ENCODE peak calls at places on chromosome 22, in nine cellular contexts. E, H, O, T, I, F, U, L and P are unnamed samples.

GRCh38 chr22:24503851-24504170 is 8.7 kb downstream of the UPB1 start:
- DNase-seq in U (no peak), H (no peak), T (no peak), L (no peak), O (no peak), E (no peak), I (no peak), F (no peak), P (no peak)

GRCh38 chr22:32745251-32745995 is 56.1 kb upstream of the TIMP3 start:
- DNase-seq in L (peak; percentile 39), E (no peak), H (peak; percentile 15), U (no peak), I (peak; percentile 35), F (no peak), T (no peak), O (no peak), P (no peak)

GRCh38 chr22:39374801-39375200 is 24.8 kb upstream of the TAB1 start:
- DNase-seq in E (no peak), I (no peak), H (no peak), O (no peak), L (no peak), U (no peak), F (no peak), T (no peak), P (no peak)

GRCh38 chr22:39039306-39040126 is 1.1 kb upstream of the APOBEC3F start:
- DNase-seq in F (no peak), I (no peak), U (no peak), E (no peak), L (no peak), O (no peak), H (no peak), T (no peak), P (no peak)

GRCh38 chr22:44823396-44823795 is 71.0 kb downstream of the ARHGAP8 start:
- DNase-seq in U (no peak), T (no peak), F (peak; percentile 10), L (no peak), H (no peak), E (no peak), O (no peak), I (no peak), P (peak; percentile 33)

GRCh38 chr22:27726726-27727449 is 74.7 kb downstream of the MN1 start:
- DNase-seq in H (no peak), E (peak; percentile 90), T (peak; percentile 77), L (peak; percentile 28), U (no peak), O (no peak), I (peak; percentile 44), F (peak; percentile 61), P (peak; percentile 88)

GRCh38 chr22:42633013-42633412 is 7.4 kb downstream of the ATP5MGL start:
- DNase-seq in E (no peak), T (no peak), F (no peak), H (no peak), I (no peak), O (no peak), U (no peak), L (no peak), P (no peak)

GRCh38 chr22:45785458-45785857 is 113.8 kb downstream of the ATXN10 start:
- DNase-seq in F (no peak), H (no peak), U (no peak), E (no peak), L (peak; percentile 61), I (no peak), O (no peak), T (peak; percentile 60), P (no peak)

GRCh38 chr22:37212174-37212906 is at the start of gene SSTR3:
- DNase-seq in F (no peak), T (no peak), O (no peak), U (no peak), I (peak; percentile 59), L (peak; percentile 46), H (peak; percentile 53), E (no peak), P (peak; percentile 36)

GRCh38 chr22:18091478-18091877 is 13.7 kb downstream of the PEX26 start:
- DNase-seq in O (no peak), U (no peak), H (no peak), T (no peak), E (no peak), I (no peak), L (no peak), F (no peak), P (no peak)

GRCh38 chr22:18090286-18090685 is 12.5 kb downstream of the PEX26 start:
- DNase-seq in F (no peak), H (no peak), O (no peak), E (no peak), T (no peak), I (no peak), U (no peak), L (no peak), P (no peak)

GRCh38 chr22:18088825-18089568 is 11.2 kb downstream of the PEX26 start:
- DNase-seq in T (no peak), H (no peak), L (peak; percentile 52), F (no peak), I (no peak), U (no peak), E (no peak), O (no peak), P (no peak)

GRCh38 chr22:18093661-18094060 is 15.9 kb downstream of the PEX26 start:
- DNase-seq in O (no peak), I (no peak), T (no peak), H (no peak), L (no peak), U (no peak), E (no peak), F (no peak), P (no peak)

DNA sequence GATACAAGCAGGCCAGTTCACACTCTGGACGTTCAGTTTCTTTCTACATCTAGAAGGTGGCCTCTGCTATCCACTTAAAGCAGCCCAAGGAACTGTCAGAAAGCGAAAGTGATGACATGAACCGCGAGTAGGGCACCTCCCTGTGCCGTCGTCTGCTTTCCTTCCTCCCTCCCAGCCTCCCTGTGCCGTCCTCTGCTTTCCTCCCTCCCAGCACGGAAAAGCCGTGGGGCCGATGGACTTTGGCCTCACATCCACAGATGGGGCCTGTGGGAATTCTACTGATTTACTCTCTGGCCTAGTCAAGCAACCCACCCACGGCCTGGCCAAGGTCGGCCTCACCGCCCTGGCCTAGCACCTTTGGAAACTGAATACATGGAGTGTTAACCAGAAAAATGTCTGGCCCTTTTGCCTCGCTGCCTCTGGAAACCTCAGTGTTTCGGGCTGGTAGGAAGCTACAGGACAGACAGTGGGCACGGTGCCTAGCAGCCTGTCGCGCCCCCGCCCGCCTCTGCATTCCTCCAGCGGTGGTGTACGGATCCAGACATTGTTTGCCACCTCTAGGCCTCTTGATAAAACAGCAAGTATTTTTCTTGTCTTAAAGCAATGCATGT is 14.2 kb downstream of the PEX26 start:
- DNase-seq in I (no peak), F (peak; percentile 87), H (peak; percentile 23), O (no peak), L (peak; percentile 78), T (no peak), U (no peak), E (no peak), P (no peak)
- TF ChIP-seq CTCF in I (no peak), F (no peak), H (peak; percentile 21), O (no peak), L (peak; percentile 42), T (no peak), U (no peak), E (no peak), P (no peak)

DNA sequence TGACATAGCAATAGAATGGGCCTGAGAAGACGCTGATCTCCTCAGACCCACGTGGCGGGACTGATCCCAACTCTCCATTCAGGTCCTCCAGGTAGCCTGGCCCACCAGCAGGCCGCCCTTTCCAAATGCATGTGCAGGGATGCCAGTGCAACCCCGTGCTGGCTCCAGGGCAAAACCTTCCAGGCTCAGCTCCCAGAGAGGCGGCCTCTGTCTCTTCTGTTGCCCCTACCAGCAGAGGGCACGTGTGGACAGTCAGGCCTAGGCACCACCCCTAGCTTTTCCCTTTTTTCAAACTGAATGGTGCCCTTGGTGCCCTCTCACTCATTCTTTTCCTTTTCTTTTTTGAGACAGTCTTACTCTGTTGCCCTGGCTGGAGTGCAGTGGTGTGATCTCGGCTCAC is 121.7 kb downstream of the OSBP2 start:
- DNase-seq in F (no peak), O (no peak), H (no peak), T (no peak), I (peak; percentile 48), L (no peak), U (no peak), E (no peak), P (no peak)
- TF ChIP-seq CTCF in F (no peak), O (no peak), H (no peak), T (no peak), I (peak; percentile 33), L (no peak), U (no peak), E (no peak), P (no peak)

DNA sequence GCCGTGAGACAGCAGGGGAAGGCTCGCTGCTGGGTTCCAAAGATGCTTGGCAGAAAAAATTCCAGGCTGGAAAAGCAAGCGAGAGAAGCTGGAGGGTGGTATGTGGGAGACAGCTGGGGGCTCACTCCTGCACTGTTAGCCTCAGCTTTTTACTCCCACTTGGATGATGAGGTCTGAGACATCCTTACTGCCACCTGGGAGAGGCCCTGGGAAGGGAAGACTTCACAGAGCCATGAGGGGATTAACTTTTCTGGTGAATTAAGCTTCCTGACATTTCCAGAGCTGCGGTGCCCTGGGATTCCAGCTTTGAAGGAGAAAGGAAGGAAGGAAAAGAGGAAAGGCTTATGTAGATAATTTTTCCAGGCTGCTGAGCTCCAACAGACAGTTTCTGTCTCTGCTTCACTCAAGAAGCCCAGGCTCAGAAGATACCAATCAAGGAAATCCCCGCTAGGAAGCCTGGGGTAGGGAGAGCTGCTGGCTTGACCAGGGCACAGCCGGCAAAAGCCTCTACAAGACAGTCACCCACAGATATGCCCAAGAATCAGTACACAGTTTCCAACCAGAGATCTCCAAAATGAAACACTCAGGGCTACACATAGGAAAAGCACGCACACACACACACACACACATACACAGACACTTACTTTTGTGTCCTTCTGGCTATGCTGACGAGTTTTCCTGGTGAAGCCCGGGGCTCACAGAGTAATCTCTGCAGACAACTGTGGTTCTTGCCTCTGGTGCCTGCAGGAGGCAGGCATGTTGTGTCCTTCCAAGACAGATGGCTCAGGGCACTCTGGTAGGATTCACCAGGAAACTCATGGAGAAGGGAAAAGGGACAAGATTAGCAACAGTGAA is 907 bp downstream of the MCHR1 start:
- DNase-seq in H (no peak), I (peak; percentile 31), U (no peak), E (no peak), F (no peak), O (no peak), L (no peak), T (no peak), P (no peak)
- TF ChIP-seq CTCF in H (peak; percentile 21), I (no peak), U (no peak), E (peak; percentile 25), F (no peak), O (no peak), L (no peak), T (no peak), P (no peak)

GRCh38 chr22:22138915-22139314 is 105.7 kb upstream of the VPREB1 start:
- DNase-seq in T (no peak), O (no peak), F (no peak), E (no peak), L (no peak), H (no peak), U (no peak), I (no peak), P (no peak)
- TF ChIP-seq CTCF in T (no peak), O (no peak), F (no peak), E (no peak), L (no peak), H (no peak), U (no peak), I (no peak), P (no peak)